ENCODE peak calls at places on chromosomes 5 and 9, in four cellular contexts. U is lower lobe of right lung, C is psoas muscle, O is left ventricle myocardium inferior. B is an unnamed sample.

GRCh38 chr9:91489391-91489899 is 65.8 kb upstream of the NFIL3 start:
- DNase-seq in U (no peak), C (no peak), O (no peak), B (peak; percentile 41)

GRCh38 chr5:1185038-1185651 is 16.2 kb upstream of the SLC6A19 start:
- DNase-seq in O (peak; percentile 7), U (no peak), C (no peak), B (no peak)

GRCh38 chr9:13213337-13213736 is 66.2 kb downstream of the MPDZ start:
- DNase-seq in C (no peak), O (no peak), U (no peak), B (no peak)

GRCh38 chr9:109010676-109011655 is 2.3 kb downstream of the CTNNAL1 start:
- DNase-seq in O (no peak), C (no peak), U (no peak), B (no peak)

GRCh38 chr5:179416906-179417470 is 71.7 kb upstream of the ADAMTS2 start:
- DNase-seq in U (no peak), O (no peak), C (no peak), B (no peak)

GRCh38 chr5:179296150-179296821 is 49.0 kb downstream of the ADAMTS2 start:
- DNase-seq in O (no peak), U (peak; percentile 37), C (peak; percentile 8), B (no peak)

GRCh38 chr5:51382759-51383493 is at the start of gene ISL1:
- DNase-seq in U (peak; percentile 56), C (peak; percentile 74), O (no peak), B (no peak)

GRCh38 chr9:77848428-77848827 is 183.2 kb downstream of the GNAQ start:
- DNase-seq in C (no peak), O (no peak), U (no peak), B (no peak)

GRCh38 chr9:121718501-121718900 is 67.1 kb downstream of the DAB2IP start:
- DNase-seq in C (no peak), O (no peak), U (no peak), B (no peak)

GRCh38 chr5:149429839-149430721 is 51.0 kb upstream of the IL17B start:
- DNase-seq in U (peak; percentile 73), C (peak; percentile 58), O (peak; percentile 74), B (peak; percentile 75)

GRCh38 chr5:172370648-172371248 is 83.6 kb downstream of the SH3PXD2B start:
- DNase-seq in U (no peak), O (no peak), C (no peak), B (no peak)

GRCh38 chr5:83802686-83803085 is 82.0 kb upstream of the HAPLN1 start:
- DNase-seq in C (no peak), O (no peak), U (no peak), B (no peak)

GRCh38 chr5:110054240-110054639 is 364.5 kb downstream of the MAN2A1 start:
- DNase-seq in C (no peak), U (no peak), O (no peak), B (no peak)

GRCh38 chr5:26245327-26245726 is 793.1 kb downstream of the CDH9 start:
- DNase-seq in O (no peak), C (no peak), U (no peak), B (no peak)

GRCh38 chr9:121956808-121957207 is 136.3 kb downstream of the TTLL11 start:
- DNase-seq in O (no peak), C (no peak), U (no peak), B (no peak)

GRCh38 chr5:157497875-157498611 is 38.0 kb downstream of the NIPAL4 start:
- DNase-seq in U (no peak), O (no peak), C (no peak), B (no peak)

GRCh38 chr9:27703591-27703990 is 130.3 kb upstream of the C9orf72 start:
- DNase-seq in O (no peak), U (no peak), C (no peak), B (no peak)

GRCh38 chr5:65722575-65723424 is 795 bp downstream of the NLN start:
- DNase-seq in U (no peak), C (no peak), O (no peak), B (no peak)

GRCh38 chr5:166330061-166330460 is 1961.4 kb upstream of the WWC1 start:
- DNase-seq in U (no peak), C (no peak), O (no peak), B (no peak)

GRCh38 chr9:72140582-72140981 is 8.7 kb upstream of the GDA start:
- DNase-seq in U (no peak), O (no peak), C (no peak), B (no peak)

GRCh38 chr5:50420343-50420935 is 20.6 kb downstream of the EMB start:
- DNase-seq in C (no peak), U (no peak), O (no peak), B (no peak)

GRCh38 chr5:82540301-82540700 is 262.1 kb upstream of the RPS23 start:
- DNase-seq in C (no peak), O (no peak), U (no peak), B (no peak)

GRCh38 chr9:133581553-133582343 is 27.4 kb downstream of the FAM163B start:
- DNase-seq in U (no peak), O (peak; percentile 75), C (no peak), B (peak; percentile 68)

GRCh38 chr9:16445141-16445920 is 425.1 kb downstream of the BNC2 start:
- DNase-seq in C (no peak), O (no peak), U (no peak), B (no peak)

GRCh38 chr9:133691659-133692363 is 46.3 kb downstream of the SARDH start:
- DNase-seq in C (no peak), U (no peak), O (peak; percentile 3), B (no peak)

GRCh38 chr5:31404325-31404724 is 127.6 kb downstream of the DROSHA start:
- DNase-seq in C (no peak), U (no peak), O (no peak), B (no peak)

GRCh38 chr9:133727876-133728441 is 10.2 kb downstream of the SARDH start:
- DNase-seq in C (no peak), U (no peak), O (no peak), B (no peak)

GRCh38 chr5:124783794-124784193 is 37.4 kb upstream of the ZNF608 start:
- DNase-seq in C (no peak), O (no peak), U (no peak), B (no peak)

DNA sequence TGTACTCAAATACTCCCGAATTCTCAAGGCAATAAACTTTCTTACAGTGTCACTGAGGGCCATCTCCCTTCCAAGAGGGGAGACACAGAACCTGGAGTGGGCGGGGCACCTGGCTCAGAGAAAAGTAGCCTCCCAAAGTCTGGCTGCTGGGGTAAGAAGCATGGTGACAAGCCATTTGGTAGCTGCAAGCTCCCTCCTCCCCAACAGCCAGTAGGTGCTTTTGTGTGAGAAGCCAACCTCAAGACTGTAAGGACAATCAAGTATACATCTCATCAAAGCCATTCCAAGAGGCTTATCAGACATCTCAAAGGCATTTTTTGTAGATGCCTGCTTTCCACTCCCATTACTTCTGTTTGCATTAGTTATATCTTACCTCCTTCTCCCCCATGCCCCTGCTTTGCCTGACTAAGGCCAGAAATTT is 1.4 kb downstream of the DAB2 start:
- DNase-seq in O (peak; percentile 27), C (peak; percentile 30), U (no peak), B (peak; percentile 18)
- H3K4me3 ChIP-seq in O (peak overlapping the region; percentile 73), C (peak overlapping the region; percentile 72), U (peak overlapping the region; percentile 69), B (peak overlapping the region; percentile 71)

GRCh38 chr9:94920439-94920951 is 194.0 kb downstream of the AOPEP start:
- DNase-seq in U (peak; percentile 68), O (peak; percentile 58), C (peak; percentile 67), B (no peak)
- H3K4me3 ChIP-seq in U (no peak overlapping the region), O (peak overlapping the region; percentile 17), C (no peak overlapping the region), B (no peak overlapping the region)

DNA sequence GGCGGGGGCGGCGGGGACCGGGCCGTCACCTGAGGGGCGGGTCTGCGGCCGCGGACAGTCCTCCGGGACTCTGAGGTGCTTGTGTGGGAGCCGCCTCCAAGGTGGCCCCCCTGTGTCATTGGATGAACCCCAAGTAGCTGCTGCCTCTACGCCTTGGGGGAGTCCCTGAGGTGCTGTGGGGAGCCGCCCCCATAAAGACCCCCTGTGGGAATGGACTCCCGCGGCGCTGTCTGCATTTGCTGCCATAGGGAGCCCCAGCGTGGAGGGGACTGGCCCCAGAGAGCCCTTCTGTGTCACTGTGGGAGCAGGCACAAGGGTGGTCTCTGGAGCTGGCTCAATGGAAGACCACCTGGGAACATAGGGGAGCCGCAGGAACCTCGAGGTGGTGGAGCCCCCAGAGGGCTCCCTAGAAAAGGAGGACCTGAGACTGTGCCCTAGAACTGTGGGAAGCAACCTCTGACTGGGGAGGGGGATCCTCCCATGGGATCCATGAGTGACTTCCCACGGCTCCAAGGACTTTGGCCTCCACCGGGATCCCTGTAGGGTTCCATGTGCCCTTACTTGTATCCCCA is 412 bp downstream of the PHF24 start:
- DNase-seq in C (no peak), O (no peak), U (no peak), B (no peak)
- H3K4me3 ChIP-seq in C (peak overlapping the region; percentile 61), O (peak overlapping the region; percentile 63), U (peak overlapping the region; percentile 43), B (peak overlapping the region; percentile 36)

GRCh38 chr9:110799396-110799795 is 130.8 kb downstream of the MUSK start:
- DNase-seq in C (no peak), O (no peak), U (no peak), B (no peak)
- H3K4me3 ChIP-seq in C (no peak overlapping the region), O (no peak overlapping the region), U (no peak overlapping the region), B (no peak overlapping the region)

B was measured in heart right ventricle.